ENCODE peak calls at places on chromosomes 11 and 22, in five cellular contexts. One of them, this sample, is unnamed.

GRCh38 chr11:68099474-68100405 is 21.4 kb downstream of the CHKA start:
- DNase-seq in fibroblast of the aortic adventitia: peak
- DNase-seq in H9: no peak
- DNase-seq in NCI-H2029 treated with DMSO at 0.1 percent for 48 hours: peak
- DNase-seq in endothelial cell: no peak
- DNase-seq in this sample: no peak

GRCh38 chr11:108093128-108093904 is 28.1 kb upstream of the ACAT1 start:
- DNase-seq in fibroblast of the aortic adventitia: no peak
- DNase-seq in H9: no peak
- DNase-seq in NCI-H2029 treated with DMSO at 0.1 percent for 48 hours: no peak
- DNase-seq in endothelial cell: no peak
- DNase-seq in this sample: no peak

GRCh38 chr22:41380993-41381328 is 781 bp upstream of the TEF start:
- DNase-seq in fibroblast of the aortic adventitia: peak
- DNase-seq in H9: no peak
- DNase-seq in NCI-H2029 treated with DMSO at 0.1 percent for 48 hours: peak
- DNase-seq in endothelial cell: no peak
- DNase-seq in this sample: no peak

GRCh38 chr11:70205766-70206165 is 2.7 kb downstream of the FADD start:
- DNase-seq in fibroblast of the aortic adventitia: no peak
- DNase-seq in H9: no peak
- DNase-seq in NCI-H2029 treated with DMSO at 0.1 percent for 48 hours: no peak
- DNase-seq in endothelial cell: no peak
- DNase-seq in this sample: no peak

GRCh38 chr11:9158898-9159391 is 67.5 kb upstream of the SCUBE2 start:
- DNase-seq in fibroblast of the aortic adventitia: peak
- DNase-seq in H9: no peak
- DNase-seq in NCI-H2029 treated with DMSO at 0.1 percent for 48 hours: no peak
- DNase-seq in endothelial cell: no peak
- DNase-seq in this sample: no peak

GRCh38 chr22:36022162-36022561 is 6.5 kb downstream of the RBFOX2 start:
- DNase-seq in fibroblast of the aortic adventitia: peak
- DNase-seq in H9: no peak
- DNase-seq in NCI-H2029 treated with DMSO at 0.1 percent for 48 hours: no peak
- DNase-seq in endothelial cell: no peak
- DNase-seq in this sample: no peak

GRCh38 chr11:32219320-32219719 is 128.4 kb downstream of the RCN1 start:
- DNase-seq in fibroblast of the aortic adventitia: no peak
- DNase-seq in H9: no peak
- DNase-seq in NCI-H2029 treated with DMSO at 0.1 percent for 48 hours: no peak
- DNase-seq in endothelial cell: no peak
- DNase-seq in this sample: no peak

GRCh38 chr11:73260127-73260457 is 12.0 kb upstream of the P2RY6 start:
- DNase-seq in fibroblast of the aortic adventitia: no peak
- DNase-seq in H9: peak
- DNase-seq in NCI-H2029 treated with DMSO at 0.1 percent for 48 hours: no peak
- DNase-seq in endothelial cell: no peak
- DNase-seq in this sample: no peak

GRCh38 chr11:84022221-84022620 is 736.1 kb upstream of the CCDC90B start:
- DNase-seq in fibroblast of the aortic adventitia: no peak
- DNase-seq in H9: no peak
- DNase-seq in NCI-H2029 treated with DMSO at 0.1 percent for 48 hours: no peak
- DNase-seq in endothelial cell: no peak
- DNase-seq in this sample: no peak

GRCh38 chr11:114275295-114275694 is 20.9 kb upstream of the NNMT start:
- DNase-seq in fibroblast of the aortic adventitia: no peak
- DNase-seq in H9: no peak
- DNase-seq in NCI-H2029 treated with DMSO at 0.1 percent for 48 hours: no peak
- DNase-seq in endothelial cell: no peak
- DNase-seq in this sample: no peak

GRCh38 chr22:33518405-33518804 is 401.9 kb downstream of the LARGE1 start:
- DNase-seq in fibroblast of the aortic adventitia: no peak
- DNase-seq in H9: no peak
- DNase-seq in NCI-H2029 treated with DMSO at 0.1 percent for 48 hours: no peak
- DNase-seq in endothelial cell: no peak
- DNase-seq in this sample: no peak

GRCh38 chr22:35590634-35591295 is 26.4 kb downstream of the MB start:
- DNase-seq in fibroblast of the aortic adventitia: no peak
- DNase-seq in H9: no peak
- DNase-seq in NCI-H2029 treated with DMSO at 0.1 percent for 48 hours: no peak
- DNase-seq in endothelial cell: no peak
- DNase-seq in this sample: no peak

GRCh38 chr22:50714631-50715179 is 23.3 kb upstream of the ACR start:
- DNase-seq in fibroblast of the aortic adventitia: no peak
- DNase-seq in H9: no peak
- DNase-seq in NCI-H2029 treated with DMSO at 0.1 percent for 48 hours: no peak
- DNase-seq in endothelial cell: no peak
- DNase-seq in this sample: no peak

GRCh38 chr22:24376002-24376401 is 51.4 kb upstream of the ADORA2A start:
- DNase-seq in fibroblast of the aortic adventitia: no peak
- DNase-seq in H9: no peak
- DNase-seq in NCI-H2029 treated with DMSO at 0.1 percent for 48 hours: no peak
- DNase-seq in endothelial cell: no peak
- DNase-seq in this sample: no peak

GRCh38 chr11:79336740-79337517 is 103.9 kb downstream of the TENM4 start:
- DNase-seq in fibroblast of the aortic adventitia: peak
- DNase-seq in H9: no peak
- DNase-seq in NCI-H2029 treated with DMSO at 0.1 percent for 48 hours: no peak
- DNase-seq in endothelial cell: no peak
- DNase-seq in this sample: no peak

GRCh38 chr11:47177229-47177845 is 658 bp upstream of the ARFGAP2 start:
- DNase-seq in fibroblast of the aortic adventitia: peak
- DNase-seq in H9: peak
- DNase-seq in NCI-H2029 treated with DMSO at 0.1 percent for 48 hours: peak
- DNase-seq in endothelial cell: peak
- DNase-seq in this sample: peak

GRCh38 chr22:47207846-47208554 is 445.6 kb downstream of the TBC1D22A start:
- DNase-seq in fibroblast of the aortic adventitia: no peak
- DNase-seq in H9: no peak
- DNase-seq in NCI-H2029 treated with DMSO at 0.1 percent for 48 hours: no peak
- DNase-seq in endothelial cell: no peak
- DNase-seq in this sample: no peak

GRCh38 chr22:36386900-36387663 is 685 bp downstream of the MYH9 start:
- DNase-seq in fibroblast of the aortic adventitia: no peak
- DNase-seq in H9: no peak
- DNase-seq in NCI-H2029 treated with DMSO at 0.1 percent for 48 hours: no peak
- DNase-seq in endothelial cell: peak
- DNase-seq in this sample: peak

GRCh38 chr11:123228489-123229163 is 33.6 kb upstream of the CLMP start:
- DNase-seq in fibroblast of the aortic adventitia: no peak
- DNase-seq in H9: no peak
- DNase-seq in NCI-H2029 treated with DMSO at 0.1 percent for 48 hours: no peak
- DNase-seq in endothelial cell: no peak
- DNase-seq in this sample: no peak

GRCh38 chr11:71140206-71140919 is 112.0 kb downstream of the SHANK2 start:
- DNase-seq in fibroblast of the aortic adventitia: no peak
- DNase-seq in H9: no peak
- DNase-seq in NCI-H2029 treated with DMSO at 0.1 percent for 48 hours: peak
- DNase-seq in endothelial cell: no peak
- DNase-seq in this sample: no peak

GRCh38 chr11:65526744-65527143 is 1.9 kb downstream of the SCYL1 start:
- DNase-seq in fibroblast of the aortic adventitia: no peak
- DNase-seq in H9: no peak
- DNase-seq in NCI-H2029 treated with DMSO at 0.1 percent for 48 hours: no peak
- DNase-seq in endothelial cell: no peak
- DNase-seq in this sample: no peak